ENCODE peak calls at places on chromosome 17, in seven cellular contexts. G is non-pigmented ciliary epithelial cell; O is coronary artery; T is brain pericyte; D is MCF 10A; X is stimulated activated CD8-positive, alpha-beta memory T cell treated with anti-CD3 and anti-CD28 coated beads, Interleukin-4, amount 100 ng/mL, for 1 hour; A is HTR-8/SVneo. W is an unnamed sample.

GRCh38 chr17:59769891-59770290 is 62.4 kb downstream of the VMP1 start:
- DNase-seq in D (peak), O (no peak), G (no peak), X (no peak), A (no peak), T (no peak), W (no peak)

GRCh38 chr17:13931752-13932477 is 137.4 kb upstream of the COX10 start:
- DNase-seq in O (no peak), X (no peak), G (no peak), T (no peak), D (peak), A (no peak), W (peak)

GRCh38 chr17:67525239-67526135 is 148.4 kb downstream of the PITPNC1 start:
- DNase-seq in O (peak), A (no peak), T (no peak), D (no peak), X (no peak), G (no peak), W (no peak)

GRCh38 chr17:48575066-48575582 is 3.0 kb downstream of the HOXB4 start:
- DNase-seq in A (no peak), O (no peak), X (no peak), D (no peak), G (no peak), T (no peak), W (peak)

GRCh38 chr17:63991611-63992010 is 6.5 kb upstream of the PRR29 start:
- DNase-seq in G (no peak), T (no peak), O (peak), A (no peak), X (no peak), D (no peak), W (no peak)

GRCh38 chr17:40374965-40375498 is 10.5 kb upstream of the GJD3 start:
- DNase-seq in O (no peak), T (no peak), A (no peak), X (no peak), G (no peak), D (no peak), W (no peak)

GRCh38 chr17:58487589-58488427 is at the start of gene HSF5:
- DNase-seq in D (no peak), O (no peak), X (peak), A (no peak), T (no peak), G (no peak), W (no peak)

GRCh38 chr17:17750881-17751280 is 69.6 kb downstream of the RAI1 start:
- DNase-seq in T (no peak), O (no peak), X (no peak), D (no peak), A (no peak), G (no peak), W (no peak)

GRCh38 chr17:21218101-21218500 is 4.1 kb upstream of the TMEM11 start:
- DNase-seq in X (no peak), T (no peak), A (peak), D (no peak), G (no peak), O (no peak), W (no peak)

GRCh38 chr17:62663304-62663703 is 35.8 kb downstream of the MRC2 start:
- DNase-seq in X (no peak), D (no peak), T (no peak), O (no peak), A (no peak), G (no peak), W (no peak)

GRCh38 chr17:42387663-42388380 is 420 bp downstream of the STAT3 start:
- DNase-seq in D (peak), T (no peak), A (no peak), G (no peak), O (peak), X (no peak), W (no peak)

GRCh38 chr17:17744116-17744515 is 62.9 kb downstream of the RAI1 start:
- DNase-seq in D (no peak), G (no peak), T (no peak), X (no peak), A (no peak), O (no peak), W (no peak)

GRCh38 chr17:20266806-20267458 is 200.4 kb downstream of the LGALS9B start:
- DNase-seq in G (peak), O (no peak), A (peak), D (peak), X (no peak), T (no peak), W (no peak)

GRCh38 chr17:19905514-19905913 is 37.8 kb upstream of the ULK2 start:
- DNase-seq in D (no peak), T (no peak), X (no peak), A (no peak), G (no peak), O (no peak), W (no peak)

GRCh38 chr17:66673668-66674276 is 161.1 kb upstream of the CACNG5 start:
- DNase-seq in O (no peak), X (no peak), T (peak), G (peak), A (peak), D (peak), W (peak)

GRCh38 chr17:2485543-2485942 is 26.1 kb downstream of the METTL16 start:
- DNase-seq in X (no peak), G (no peak), T (no peak), D (peak), O (no peak), A (no peak), W (peak)

GRCh38 chr17:48478224-48479013 is 48.4 kb upstream of the SKAP1 start:
- DNase-seq in G (no peak), D (no peak), T (no peak), O (no peak), X (no peak), A (no peak), W (no peak)

GRCh38 chr17:72714357-72714966 is 378.0 kb downstream of the SLC39A11 start:
- DNase-seq in D (peak), X (no peak), T (no peak), G (no peak), A (no peak), O (no peak), W (no peak)

GRCh38 chr17:50100921-50101345 is 5.8 kb downstream of the PDK2 start:
- DNase-seq in A (no peak), D (no peak), X (no peak), T (no peak), O (no peak), G (no peak), W (no peak)

GRCh38 chr17:4901108-4901647 is 1.7 kb downstream of the CHRNE start:
- DNase-seq in D (no peak), T (no peak), G (no peak), O (peak), A (no peak), X (no peak), W (no peak)

GRCh38 chr17:3802461-3803307 is 1.7 kb upstream of the ITGAE start:
- DNase-seq in T (peak), D (no peak), X (no peak), O (no peak), A (peak), G (peak), W (peak)

GRCh38 chr17:68829211-68829610 is 126.0 kb downstream of the ABCA8 start:
- DNase-seq in X (no peak), O (no peak), D (no peak), A (no peak), T (no peak), G (no peak), W (no peak)

GRCh38 chr17:41907185-41907556 is 11.6 kb downstream of the ACLY start:
- DNase-seq in G (peak), T (no peak), A (no peak), X (no peak), O (no peak), D (no peak), W (peak)

GRCh38 chr17:29157310-29157709 is 22.9 kb downstream of the MYO18A start:
- DNase-seq in O (no peak), T (no peak), X (no peak), A (no peak), D (peak), G (no peak), W (no peak)

GRCh38 chr17:14318109-14318905 is 17.4 kb downstream of the HS3ST3B1 start:
- DNase-seq in A (no peak), X (no peak), D (no peak), G (no peak), O (no peak), T (no peak), W (no peak)

GRCh38 chr17:33106525-33107162 is 115.0 kb downstream of the SPACA3 start:
- DNase-seq in G (no peak), A (no peak), O (no peak), T (no peak), X (no peak), D (no peak), W (no peak)

GRCh38 chr17:28339431-28339830 is 3.9 kb downstream of the TNFAIP1 start:
- DNase-seq in X (no peak), O (no peak), D (no peak), T (no peak), G (no peak), A (no peak), W (no peak)

GRCh38 chr17:47707884-47708283 is 13.9 kb downstream of the TBKBP1 start:
- DNase-seq in O (no peak), G (no peak), D (no peak), A (no peak), X (no peak), T (no peak), W (no peak)

GRCh38 chr17:32692179-32692578 is 184.7 kb downstream of the MYO1D start:
- DNase-seq in A (no peak), X (no peak), G (no peak), O (no peak), D (no peak), T (no peak), W (no peak)

W was measured in PC-3.